ENCODE peak calls at places on chromosomes 5 and 9, in ten cellular contexts. N is OCI-LY7; E is neuronal stem cell; U is astrocyte of the spinal cord; J is GM12878; Q is psoas muscle; A is suprapubic skin; W is right cardiac atrium; B is effector memory CD4-positive, alpha-beta T cell; T is choroid plexus epithelial cell. H is an unnamed sample.

GRCh38 chr9:135038826-135039225 is 48.6 kb upstream of the OLFM1 start:
- DNase-seq in J (no peak), U (no peak), B (no peak), Q (no peak), E (no peak), W (no peak), A (peak), N (no peak), T (no peak), H (no peak)

GRCh38 chr5:142411103-142411502 is 86.3 kb upstream of the SPRY4 start:
- DNase-seq in W (no peak), T (no peak), J (no peak), B (no peak), U (no peak), A (no peak), N (no peak), Q (no peak), E (no peak), H (no peak)

GRCh38 chr5:141757402-141757801 is 75.4 kb upstream of the ARAP3 start:
- DNase-seq in B (no peak), A (no peak), T (peak), E (no peak), J (no peak), W (no peak), N (no peak), Q (no peak), U (no peak), H (peak)

GRCh38 chr5:167147879-167148278 is 1143.6 kb upstream of the WWC1 start:
- DNase-seq in Q (no peak), U (no peak), J (no peak), W (no peak), B (no peak), N (no peak), A (no peak), E (no peak), T (no peak), H (no peak)

GRCh38 chr5:179135006-179135405 is 74.8 kb downstream of the ZNF354C start:
- DNase-seq in A (no peak), E (no peak), N (no peak), B (no peak), T (no peak), J (no peak), W (no peak), Q (no peak), U (no peak), H (no peak)

GRCh38 chr5:131281133-131281867 is 17.4 kb downstream of the CDC42SE2 start:
- DNase-seq in J (no peak), B (no peak), E (no peak), A (no peak), W (no peak), Q (no peak), T (peak), U (peak), N (no peak), H (peak)

GRCh38 chr5:61790678-61791077 is 458.6 kb downstream of the ZSWIM6 start:
- DNase-seq in J (no peak), N (no peak), Q (no peak), A (no peak), U (no peak), T (no peak), B (no peak), W (no peak), E (no peak), H (no peak)

GRCh38 chr5:33235304-33235703 is 205.5 kb upstream of the TARS1 start:
- DNase-seq in J (no peak), B (no peak), A (no peak), U (no peak), Q (no peak), E (no peak), T (no peak), N (no peak), W (no peak), H (no peak)

GRCh38 chr9:25602366-25603044 is 75.7 kb downstream of the TUSC1 start:
- DNase-seq in N (no peak), W (no peak), J (no peak), U (no peak), A (no peak), E (no peak), T (no peak), B (no peak), Q (no peak), H (no peak)

GRCh38 chr5:160360310-160360709 is 10.1 kb downstream of the C1QTNF2 start:
- DNase-seq in B (no peak), W (no peak), E (no peak), J (no peak), U (no peak), N (no peak), Q (no peak), T (no peak), A (peak), H (no peak)

GRCh38 chr9:136934247-136934646 is 10.3 kb downstream of the FBXW5 start:
- DNase-seq in B (no peak), A (no peak), W (no peak), N (no peak), J (no peak), Q (no peak), U (no peak), T (no peak), E (no peak), H (no peak)

GRCh38 chr5:27172708-27173107 is 134.3 kb upstream of the CDH9 start:
- DNase-seq in N (no peak), Q (no peak), J (no peak), E (no peak), U (no peak), W (no peak), A (no peak), B (no peak), T (no peak), H (no peak)

GRCh38 chr9:113875917-113876805 is at the start of gene ZNF618:
- DNase-seq in J (no peak), U (peak), T (no peak), E (peak), W (peak), Q (peak), B (no peak), N (peak), A (no peak), H (peak)

GRCh38 chr9:79665383-79665782 is 93.6 kb downstream of the TLE4 start:
- DNase-seq in U (no peak), N (no peak), J (no peak), W (no peak), Q (no peak), E (no peak), B (no peak), T (no peak), A (no peak), H (no peak)

GRCh38 chr5:55360190-55360589 is 52.4 kb downstream of the MTREX start:
- DNase-seq in Q (no peak), U (no peak), A (no peak), J (no peak), T (peak), B (no peak), E (no peak), W (no peak), N (no peak), H (peak)

GRCh38 chr9:21465859-21466518 is 16.1 kb downstream of the IFNE start:
- DNase-seq in W (no peak), U (peak), Q (no peak), E (peak), N (peak), B (no peak), A (no peak), J (no peak), T (peak), H (peak)

GRCh38 chr5:83049370-83049863 is 27.8 kb downstream of the TMEM167A start:
- DNase-seq in A (no peak), U (no peak), N (no peak), W (no peak), J (no peak), B (no peak), E (no peak), Q (no peak), T (no peak), H (no peak)

GRCh38 chr5:178530526-178530925 is 59.7 kb downstream of the COL23A1 start:
- DNase-seq in U (no peak), A (no peak), T (no peak), E (no peak), B (no peak), N (no peak), W (no peak), Q (no peak), J (no peak), H (no peak)

GRCh38 chr5:54309751-54310432 is 481 bp downstream of the ARL15 start:
- DNase-seq in T (peak), U (no peak), J (no peak), Q (peak), W (peak), A (peak), E (peak), N (peak), B (no peak), H (peak)
- H3K4me3 ChIP-seq in T (peak), U (peak), J (peak), Q (peak), W (peak), A (peak), E (peak), N (peak), B (peak), H (peak)

GRCh38 chr9:38257626-38258215 is 134.8 kb upstream of the ALDH1B1 start:
- DNase-seq in Q (no peak), B (no peak), U (no peak), J (no peak), T (no peak), E (no peak), W (no peak), N (no peak), A (peak), H (no peak)

GRCh38 chr9:38259519-38260218 is 132.8 kb upstream of the ALDH1B1 start:
- DNase-seq in Q (no peak), J (no peak), A (peak), U (no peak), B (no peak), E (no peak), W (no peak), T (no peak), N (no peak), H (no peak)

GRCh38 chr9:38263534-38263933 is 129.0 kb upstream of the ALDH1B1 start:
- DNase-seq in B (no peak), U (peak), N (peak), J (no peak), E (no peak), Q (no peak), W (no peak), T (peak), A (peak), H (peak)
- H3K4me3 ChIP-seq in B (no peak), U (no peak), N (no peak), J (no peak), E (no peak), Q (no peak), W (no peak), T (no peak), A (no peak), H (no peak)

DNA sequence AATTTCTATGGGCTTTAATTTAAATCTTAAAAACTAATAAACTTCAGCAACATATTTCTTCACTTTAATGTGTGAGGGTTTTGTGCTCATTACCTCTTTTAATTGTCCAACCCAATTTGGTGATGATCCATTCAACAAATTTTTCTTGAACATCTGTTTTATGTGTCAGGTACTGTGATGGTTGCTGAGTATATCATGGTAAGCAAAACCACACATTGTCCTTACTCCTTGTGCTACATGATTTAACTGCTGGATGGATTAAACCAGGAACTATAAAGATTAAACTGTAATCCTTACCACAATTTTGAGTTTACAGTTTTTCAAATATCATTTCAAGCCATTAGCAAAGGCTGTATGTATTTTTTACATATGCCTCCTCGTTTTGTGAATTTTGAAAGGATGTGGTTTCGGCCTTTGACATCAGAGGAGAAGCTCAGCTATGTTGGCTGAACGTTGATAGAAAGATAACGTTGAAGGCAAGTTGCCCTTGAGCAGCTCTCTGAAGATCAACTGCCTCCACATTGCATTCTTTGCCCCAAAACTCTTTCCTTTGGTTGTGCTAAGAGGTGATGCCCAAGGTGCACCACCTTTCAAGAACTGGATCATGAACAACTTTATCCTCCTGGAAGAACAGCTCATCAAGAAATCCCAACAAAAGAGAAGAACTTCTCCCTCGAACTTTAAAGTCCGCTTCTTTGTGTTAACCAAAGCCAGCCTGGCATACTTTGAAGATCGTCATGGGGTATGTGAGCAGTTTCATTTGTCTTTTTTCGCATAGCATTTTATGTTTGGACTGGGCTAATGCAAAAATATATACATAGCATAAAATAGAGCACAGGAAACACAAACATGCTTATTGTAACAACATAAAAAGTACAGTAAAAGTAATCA is at the start of gene ITK:
- DNase-seq in T (no peak), U (no peak), A (no peak), N (no peak), B (no peak), E (no peak), Q (no peak), J (no peak), W (no peak), H (no peak)
- H3K4me3 ChIP-seq in T (no peak), U (no peak), A (peak), N (no peak), B (peak), E (no peak), Q (no peak), J (no peak), W (no peak), H (no peak)

GRCh38 chr5:126445502-126446174 is 22.4 kb downstream of the GRAMD2B start:
- DNase-seq in B (no peak), E (no peak), Q (no peak), W (no peak), T (peak), N (no peak), A (no peak), J (no peak), U (no peak), H (peak)
- H3K4me3 ChIP-seq in B (no peak), E (no peak), Q (no peak), W (no peak), T (no peak), N (no peak), A (no peak), J (no peak), U (no peak), H (peak)

H was measured in GM23248.